ENCODE peak calls at places on chromosomes 7 and 10, in seven cellular contexts. X, T, I, E, P, H and C are unnamed samples.

GRCh38 chr10:95785317-95785716 is 29.4 kb downstream of the ENTPD1 start:
- DNase-seq in T (no peak), I (no peak), X (peak), E (no peak), P (no peak), H (no peak), C (no peak)

GRCh38 chr10:79995979-79996629 is 47.2 kb upstream of the SFTPD start:
- DNase-seq in T (no peak), H (no peak), X (no peak), I (no peak), P (no peak), E (no peak), C (no peak)

GRCh38 chr7:157538735-157539134 is 201.9 kb downstream of the DNAJB6 start:
- DNase-seq in I (no peak), H (no peak), P (no peak), E (no peak), X (no peak), T (no peak), C (no peak)

GRCh38 chr10:67785098-67785497 is 52.9 kb downstream of the DNAJC12 start:
- DNase-seq in I (no peak), X (no peak), P (no peak), H (no peak), T (no peak), E (no peak), C (no peak)

GRCh38 chr10:88800152-88801125 is 2.1 kb upstream of the LIPM start:
- DNase-seq in E (peak), H (no peak), P (peak), I (no peak), T (no peak), X (no peak), C (no peak)

GRCh38 chr7:122430710-122431109 is 126.2 kb upstream of the FEZF1 start:
- DNase-seq in P (peak), H (no peak), T (no peak), X (no peak), I (no peak), E (peak), C (no peak)

GRCh38 chr7:151244871-151245346 is 3.6 kb downstream of the SMARCD3 start:
- DNase-seq in E (no peak), T (no peak), X (no peak), P (no peak), H (no peak), I (no peak), C (no peak)

GRCh38 chr10:98267069-98267893 is 713 bp downstream of the LOXL4 start:
- DNase-seq in X (no peak), T (no peak), E (no peak), I (no peak), H (no peak), P (no peak), C (no peak)

GRCh38 chr10:4296165-4296564 is 511.2 kb upstream of the KLF6 start:
- DNase-seq in I (no peak), H (no peak), P (no peak), E (no peak), T (no peak), X (no peak), C (no peak)

GRCh38 chr10:4802711-4803487 is 23.1 kb upstream of the AKR1E2 start:
- DNase-seq in T (no peak), P (no peak), X (no peak), E (no peak), H (no peak), I (no peak), C (no peak)

GRCh38 chr10:48579251-48579960 is 25.5 kb downstream of the ARHGAP22 start:
- DNase-seq in H (no peak), T (no peak), P (peak), I (no peak), X (no peak), E (peak), C (no peak)

GRCh38 chr7:158849553-158850389 is 6.6 kb upstream of the DYNC2I1 start:
- DNase-seq in T (no peak), X (no peak), I (no peak), E (no peak), H (no peak), P (no peak), C (no peak)

GRCh38 chr10:21159669-21160068 is 262.6 kb upstream of the NEBL start:
- DNase-seq in I (no peak), H (no peak), P (no peak), E (no peak), T (no peak), X (no peak), C (no peak)

GRCh38 chr10:16777473-16778370 is 39.5 kb downstream of the RSU1 start:
- DNase-seq in E (peak), I (peak), P (peak), H (peak), T (no peak), X (peak), C (no peak)

GRCh38 chr7:7201583-7202374 is 19.4 kb downstream of the C1GALT1 start:
- DNase-seq in X (peak), I (peak), T (peak), E (no peak), H (peak), P (no peak), C (no peak)

GRCh38 chr7:136086712-136087111 is 109.6 kb upstream of the MTPN start:
- DNase-seq in I (peak), T (no peak), E (peak), P (peak), X (peak), H (peak), C (peak)

GRCh38 chr10:29811751-29812427 is 177.1 kb upstream of the SVIL start:
- DNase-seq in I (no peak), H (no peak), T (no peak), E (peak), P (peak), X (no peak), C (no peak)

GRCh38 chr7:148883233-148884048 is 650 bp downstream of the EZH2 start:
- DNase-seq in H (peak), E (peak), X (peak), P (no peak), I (no peak), T (peak), C (no peak)

GRCh38 chr10:96614515-96614914 is 27.7 kb upstream of the TM9SF3 start:
- DNase-seq in I (no peak), P (peak), T (no peak), H (no peak), X (no peak), E (peak), C (no peak)

GRCh38 chr7:132521423-132521822 is 54.8 kb downstream of the PLXNA4 start:
- DNase-seq in E (no peak), X (no peak), I (no peak), P (no peak), T (no peak), H (no peak), C (no peak)

GRCh38 chr10:11578802-11579255 is 32.6 kb downstream of the USP6NL start:
- DNase-seq in X (peak), H (peak), T (no peak), I (no peak), P (no peak), E (no peak), C (no peak)

GRCh38 chr10:48496831-48497792 is 107.8 kb downstream of the ARHGAP22 start:
- DNase-seq in E (peak), X (no peak), T (no peak), I (no peak), P (peak), H (no peak), C (no peak)

GRCh38 chr10:99977916-99978315 is 31.8 kb downstream of the DNMBP start:
- DNase-seq in X (no peak), P (no peak), E (peak), I (no peak), T (no peak), H (no peak), C (no peak)

GRCh38 chr10:23343591-23344225 is 889 bp downstream of the C10orf67 start:
- DNase-seq in X (no peak), H (no peak), E (peak), T (no peak), P (peak), I (no peak), C (no peak)

GRCh38 chr10:51147644-51148399 is 73.5 kb downstream of the PRKG1 start:
- DNase-seq in E (peak), T (no peak), X (no peak), P (no peak), H (no peak), I (no peak), C (no peak)

GRCh38 chr7:35905555-35905954 is 104.7 kb downstream of the SEPTIN7 start:
- DNase-seq in X (no peak), H (no peak), E (peak), P (peak), I (no peak), T (no peak), C (no peak)

GRCh38 chr10:32190890-32191491 is 134.8 kb upstream of the KIF5B start:
- DNase-seq in E (peak), T (no peak), H (peak), I (no peak), X (peak), P (peak), C (no peak)

GRCh38 chr7:29879609-29880008 is 73.3 kb downstream of the WIPF3 start:
- DNase-seq in H (no peak), E (peak), X (no peak), I (no peak), T (no peak), P (peak), C (no peak)

GRCh38 chr10:42753507-42754154 is 29.0 kb upstream of the BMS1 start:
- DNase-seq in E (no peak), X (no peak), P (no peak), T (no peak), H (no peak), I (no peak), C (no peak)

GRCh38 chr10:21172774-21173432 is 275.8 kb upstream of the NEBL start:
- DNase-seq in P (no peak), I (no peak), E (peak), T (no peak), X (no peak), H (no peak), C (no peak)

GRCh38 chr7:123747620-123748141 is 1.1 kb downstream of the WASL start:
- DNase-seq in P (peak), I (peak), E (peak), X (peak), T (no peak), H (peak), C (peak)